ENCODE peak calls at places on chromosomes 12 and 14, in four cellular contexts. E is HEK293T, K is K562, G is HepG2. H is an unnamed sample.

GRCh38 chr12:131693149-131693548 is 17.7 kb upstream of the SFSWAP start:
- DNase-seq in E (no peak), K (no peak), G (no peak), H (no peak)

GRCh38 chr12:227923-228845 is 14.2 kb upstream of the SLC6A12 start:
- DNase-seq in E (no peak), K (no peak), G (no peak), H (no peak)

GRCh38 chr14:60002819-60003492 is 83.0 kb downstream of the LRRC9 start:
- DNase-seq in E (no peak), K (no peak), G (peak), H (no peak)

GRCh38 chr14:95524706-95525512 is 8.5 kb upstream of the SYNE3 start:
- DNase-seq in E (no peak), K (no peak), G (peak), H (no peak)

GRCh38 chr12:43281563-43281962 is 270.4 kb downstream of the ADAMTS20 start:
- DNase-seq in E (no peak), K (no peak), G (no peak), H (no peak)

GRCh38 chr12:130632582-130633174 is 83.4 kb downstream of the RIMBP2 start:
- DNase-seq in E (no peak), K (no peak), G (no peak), H (no peak)

GRCh38 chr14:83164591-83164990 is 1630.9 kb upstream of the SEL1L start:
- DNase-seq in E (no peak), K (no peak), G (no peak), H (no peak)

GRCh38 chr14:34874386-34875030 is 652 bp downstream of the BAZ1A start:
- DNase-seq in E (peak), K (peak), G (peak), H (no peak)

GRCh38 chr14:23009939-23010718 is at the start of gene C14orf93:
- DNase-seq in E (peak), K (peak), G (peak), H (no peak)

GRCh38 chr14:100076133-100076532 is 10.9 kb downstream of the EVL start:
- DNase-seq in E (peak), K (peak), G (peak), H (no peak)

GRCh38 chr12:62268956-62269355 is 8.8 kb downstream of the USP15 start:
- DNase-seq in E (no peak), K (no peak), G (no peak), H (no peak)

GRCh38 chr14:53855574-53855973 is 101.1 kb downstream of the BMP4 start:
- DNase-seq in E (no peak), K (no peak), G (peak), H (no peak)

GRCh38 chr12:131897875-131898274 is 3.5 kb downstream of the ULK1 start:
- DNase-seq in E (no peak), K (no peak), G (no peak), H (no peak)

GRCh38 chr12:123106640-123107359 is 44.1 kb downstream of the PITPNM2 start:
- DNase-seq in E (no peak), K (peak), G (no peak), H (no peak)

GRCh38 chr12:114682920-114683708 is 861 bp downstream of the TBX3 start:
- DNase-seq in E (no peak), K (no peak), G (no peak), H (no peak)

GRCh38 chr12:133145981-133146380 is 15.6 kb downstream of the ZNF10 start:
- DNase-seq in E (no peak), K (no peak), G (no peak), H (no peak)

GRCh38 chr12:6374028-6374780 is 1.2 kb downstream of the SCNN1A start:
- DNase-seq in E (no peak), K (no peak), G (no peak), H (no peak)

GRCh38 chr12:10354502-10354901 is 35.3 kb downstream of the KLRK1 start:
- DNase-seq in E (no peak), K (no peak), G (peak), H (no peak)

GRCh38 chr12:52655251-52655650 is 3.2 kb upstream of the KRT2 start:
- DNase-seq in E (no peak), K (no peak), G (no peak), H (no peak)

GRCh38 chr14:72256055-72256454 is 323.8 kb downstream of the RGS6 start:
- DNase-seq in E (no peak), K (no peak), G (no peak), H (no peak)

GRCh38 chr14:104676694-104677505 is 12.5 kb upstream of the INF2 start:
- DNase-seq in E (no peak), K (no peak), G (peak), H (no peak)

GRCh38 chr12:80551897-80552296 is 107.9 kb downstream of the PTPRQ start:
- DNase-seq in E (no peak), K (no peak), G (no peak), H (no peak)

GRCh38 chr14:100105357-100106169 is 40.3 kb downstream of the EVL start:
- DNase-seq in E (no peak), K (no peak), G (no peak), H (no peak)

GRCh38 chr12:123983822-123984485 is 10.9 kb downstream of the ZNF664 start:
- DNase-seq in E (peak), K (peak), G (peak), H (no peak)

GRCh38 chr14:61296151-61296550 is 15.0 kb upstream of the TMEM30B start:
- DNase-seq in E (no peak), K (no peak), G (no peak), H (no peak)

GRCh38 chr12:3596703-3597472 is 105.9 kb downstream of the PRMT8 start:
- DNase-seq in E (no peak), K (peak), G (no peak), H (no peak)

GRCh38 chr12:63889721-63890509 is 45.4 kb downstream of the SRGAP1 start:
- DNase-seq in E (no peak), K (no peak), G (peak), H (no peak)

GRCh38 chr14:104517867-104518266 is 61.7 kb upstream of the C14orf180 start:
- DNase-seq in E (no peak), K (no peak), G (no peak), H (no peak)

GRCh38 chr14:33430414-33430813 is 491.7 kb downstream of the NPAS3 start:
- DNase-seq in E (no peak), K (no peak), G (no peak), H (no peak)

GRCh38 chr14:33435911-33436310 is 497.2 kb downstream of the NPAS3 start:
- DNase-seq in E (no peak), K (no peak), G (no peak), H (no peak)

DNA sequence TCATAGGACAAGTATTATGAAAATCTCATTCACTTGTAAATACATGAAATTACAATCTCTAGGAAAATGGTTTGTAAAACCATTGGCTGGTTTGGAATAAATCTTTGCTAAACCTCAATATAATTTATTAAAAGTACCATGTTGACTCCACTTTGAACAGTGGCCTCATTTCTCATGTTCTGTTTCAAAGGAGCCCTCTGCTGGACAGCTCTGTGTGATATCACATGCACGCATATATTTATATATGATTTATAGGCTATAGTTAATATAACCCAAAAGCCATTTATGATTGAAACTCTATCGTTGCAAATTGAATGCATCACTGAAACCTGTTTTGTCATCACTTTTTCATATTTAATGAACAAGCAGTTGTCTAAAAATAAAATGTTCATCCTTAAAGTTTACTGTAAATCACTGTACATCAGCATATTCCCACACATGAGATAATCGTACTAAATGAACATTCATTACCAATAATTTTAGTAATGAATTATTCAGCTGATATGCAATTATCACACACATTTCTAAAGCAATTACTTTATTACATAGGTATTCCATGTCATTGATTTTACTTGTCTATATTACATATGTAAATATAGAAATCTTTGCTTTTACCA is 493.8 kb downstream of the NPAS3 start:
- DNase-seq in E (peak), K (peak), G (peak), H (no peak)
- TF ChIP-seq FOXK2 in E (no peak), K (no peak), G (no peak), H (no peak)

GRCh38 chr14:24828486-24828885 is 194.5 kb upstream of the GZMB start:
- DNase-seq in E (no peak), K (no peak), G (no peak), H (no peak)
- TF ChIP-seq FOXK2 in E (no peak), K (no peak), G (no peak), H (no peak)

GRCh38 chr14:102304611-102305506 is at the start of gene MOK:
- DNase-seq in E (peak), K (peak), G (peak), H (peak)
- TF ChIP-seq FOXK2 in E (no peak), K (peak), G (peak), H (no peak)

GRCh38 chr12:94147991-94148840 is at the start of gene PLXNC1:
- DNase-seq in E (peak), K (no peak), G (no peak), H (no peak)

GRCh38 chr12:94151577-94151976 is 3.2 kb downstream of the PLXNC1 start:
- DNase-seq in E (no peak), K (no peak), G (peak), H (no peak)

GRCh38 chr12:94150483-94151225 is 2.3 kb downstream of the PLXNC1 start:
- DNase-seq in E (no peak), K (no peak), G (no peak), H (no peak)

GRCh38 chr12:94148841-94149780 is 734 bp downstream of the PLXNC1 start:
- DNase-seq in E (peak), K (no peak), G (no peak), H (no peak)

DNA sequence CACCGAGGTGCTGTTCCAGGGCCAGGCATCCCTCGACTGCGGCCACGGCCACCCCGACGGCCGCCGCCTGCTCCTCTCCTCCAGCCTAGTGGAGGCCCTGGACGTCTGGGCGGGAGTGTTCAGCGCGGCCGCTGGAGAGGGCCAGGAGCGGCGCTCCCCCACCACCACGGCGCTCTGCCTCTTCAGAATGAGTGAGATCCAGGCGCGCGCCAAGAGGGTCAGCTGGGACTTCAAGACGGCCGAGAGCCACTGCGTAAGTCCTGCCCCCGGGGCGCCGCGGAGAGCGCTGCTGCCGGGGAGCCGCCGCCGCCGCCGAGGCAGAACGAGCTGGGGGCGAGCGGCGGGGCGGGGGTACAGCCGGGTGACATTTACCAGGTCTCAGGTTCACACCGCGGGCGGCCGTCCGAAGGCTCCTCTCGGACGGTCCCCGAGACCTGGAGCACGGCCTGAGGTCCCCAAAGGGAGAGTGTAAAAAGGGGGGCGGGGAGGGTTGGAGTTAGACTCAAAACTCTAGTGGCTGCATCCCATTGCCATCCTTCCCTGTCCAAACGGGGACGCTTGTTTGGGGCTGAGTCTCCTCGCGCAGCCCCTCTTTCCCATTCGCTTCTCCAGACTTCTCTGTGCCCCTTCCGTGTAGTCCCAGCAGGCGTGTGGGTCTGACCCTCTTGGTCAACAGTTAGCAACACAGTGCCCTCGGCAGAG is 1.6 kb downstream of the PLXNC1 start:
- DNase-seq in E (no peak), K (no peak), G (no peak), H (no peak)
- TF ChIP-seq FOXK2 in E (no peak), K (no peak), G (no peak), H (no peak)

DNA sequence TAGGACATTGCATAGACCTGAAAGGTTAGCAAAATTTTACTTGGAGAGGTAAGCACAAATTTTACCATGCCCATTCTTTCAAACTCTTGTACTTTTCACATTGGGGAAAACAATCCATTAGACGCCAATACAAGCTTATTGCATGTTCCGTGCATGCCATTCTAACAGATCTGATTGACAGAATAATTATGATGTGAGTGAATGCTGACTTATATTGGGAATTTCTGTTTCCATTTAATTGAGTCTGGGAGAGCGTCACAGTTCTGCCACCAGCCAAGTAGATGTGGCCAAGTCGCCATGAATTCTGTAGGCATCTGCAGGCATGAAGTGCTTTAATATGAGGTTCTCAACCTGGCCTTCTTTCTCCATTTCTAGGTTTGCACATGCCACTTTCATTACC is 1097.4 kb downstream of the VRK1 start:
- DNase-seq in E (no peak), K (no peak), G (no peak), H (no peak)
- TF ChIP-seq FOXK2 in E (no peak), K (no peak), G (no peak), H (no peak)

DNA sequence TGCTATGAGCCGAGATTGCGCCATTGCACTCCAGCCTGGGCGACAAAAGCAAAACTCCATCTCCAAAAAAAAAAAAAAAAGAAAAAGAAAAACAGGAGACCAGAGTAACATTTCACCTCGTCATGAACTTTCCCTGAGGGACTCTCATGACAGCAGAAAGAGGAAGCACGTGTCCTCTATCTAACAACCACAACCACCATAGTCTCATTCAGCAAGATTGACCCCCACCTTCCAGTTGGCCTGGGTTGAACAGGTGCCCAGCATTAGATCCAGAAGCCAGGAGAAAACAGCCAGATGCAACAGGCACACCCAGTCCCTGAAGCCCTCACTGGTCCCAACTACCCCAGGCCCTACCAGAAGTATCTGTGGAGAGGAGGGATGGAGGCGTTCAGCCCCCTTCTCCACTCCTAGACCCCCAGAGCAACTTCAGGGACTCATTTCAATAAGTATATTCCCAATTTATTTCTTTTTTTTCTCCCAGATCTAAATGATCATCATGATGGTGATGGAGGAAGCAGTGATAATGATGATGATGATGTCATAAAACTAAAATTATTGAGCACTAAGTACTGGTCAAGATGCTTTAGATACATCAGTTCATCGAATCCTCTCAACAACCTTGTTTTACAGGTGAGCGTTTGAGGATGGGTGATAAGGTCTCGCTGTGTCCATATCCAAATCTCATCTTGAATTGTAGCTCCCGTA is 235.0 kb downstream of the EFCAB11 start:
- DNase-seq in E (no peak), K (no peak), G (no peak), H (no peak)
- TF ChIP-seq FOXK2 in E (no peak), K (no peak), G (no peak), H (no peak)

DNA sequence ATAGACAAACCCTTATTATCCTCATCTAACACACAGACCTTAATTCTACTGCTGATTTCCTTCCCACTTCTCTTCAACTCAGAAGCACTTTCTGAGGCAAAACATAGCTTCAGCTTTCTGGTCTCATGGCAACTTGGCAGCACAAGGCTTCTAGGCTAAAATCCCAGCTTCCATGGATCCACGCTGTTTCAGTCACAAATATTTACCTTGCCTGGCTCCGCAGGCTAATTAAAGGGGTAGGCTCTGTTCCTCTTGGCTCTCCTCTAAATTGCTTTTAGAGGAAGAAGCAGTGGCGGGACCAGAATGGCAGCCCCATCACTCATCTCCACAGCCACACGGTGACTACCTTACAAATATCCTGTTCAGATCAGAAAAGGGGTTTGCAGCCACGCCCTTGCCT is 221.6 kb upstream of the NUDT4 start:
- DNase-seq in E (no peak), K (no peak), G (no peak), H (no peak)
- TF ChIP-seq FOXK2 in E (no peak), K (no peak), G (no peak), H (no peak)

GRCh38 chr14:86780461-86780860 is 1212.5 kb downstream of the GALC start:
- DNase-seq in E (no peak), K (no peak), G (no peak), H (no peak)

GRCh38 chr14:86779416-86779815 is 1213.6 kb downstream of the GALC start:
- DNase-seq in E (no peak), K (no peak), G (no peak), H (no peak)

GRCh38 chr14:86777950-86778602 is 1214.9 kb downstream of the GALC start:
- DNase-seq in E (no peak), K (no peak), G (peak), H (no peak)

GRCh38 chr14:86782092-86782580 is 1210.8 kb downstream of the GALC start:
- DNase-seq in E (no peak), K (no peak), G (no peak), H (no peak)

DNA sequence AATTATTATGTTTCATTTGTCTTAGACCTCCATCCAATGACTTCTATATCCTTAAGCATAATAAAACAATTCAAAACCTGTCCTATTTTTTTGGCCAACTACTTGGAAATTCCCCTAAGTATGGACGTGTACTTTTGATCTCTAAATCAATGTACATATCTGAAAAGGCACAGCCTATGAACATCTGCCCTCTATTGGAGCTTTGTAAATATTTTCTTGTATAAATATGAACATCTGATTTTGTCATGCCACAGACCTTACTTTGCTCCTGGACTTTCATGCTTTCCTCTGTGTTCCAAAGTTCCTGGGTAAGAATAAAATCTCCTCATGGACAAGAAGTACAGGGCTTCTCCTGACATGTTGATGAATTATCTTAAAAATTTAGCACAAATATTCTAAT is 1211.9 kb downstream of the GALC start:
- DNase-seq in E (no peak), K (no peak), G (peak), H (no peak)
- TF ChIP-seq FOXK2 in E (no peak), K (no peak), G (no peak), H (no peak)

GRCh38 chr12:25152055-25152454 is 42.9 kb downstream of the DNAI7 start:
- DNase-seq in E (no peak), K (no peak), G (no peak), H (no peak)

GRCh38 chr12:25155031-25155576 is 39.9 kb downstream of the DNAI7 start:
- DNase-seq in E (peak), K (peak), G (peak), H (peak)

GRCh38 chr12:25151476-25151875 is 43.5 kb downstream of the DNAI7 start:
- DNase-seq in E (peak), K (no peak), G (no peak), H (no peak)
- TF ChIP-seq FOXK2 in E (no peak), K (no peak), G (no peak), H (no peak)

GRCh38 chr14:32724864-32725550 is 213.7 kb upstream of the NPAS3 start:
- DNase-seq in E (peak), K (no peak), G (no peak), H (no peak)
- TF ChIP-seq FOXK2 in E (no peak), K (no peak), G (no peak), H (no peak)

H was measured in GM12878.